ENCODE peak calls at places on chromosomes 13 and 19, in seven cellular contexts. B is neural progenitor cell, Q is hepatocyte, R is MM.1S, W is PC-3, X is HCT116, Z is OCI-LY7. M is an unnamed sample.

GRCh38 chr19:10911579-10912363 is 16.7 kb downstream of the YIPF2 start:
- DNase-seq in Q (peak; percentile 2), R (no peak), B (no peak), X (no peak), Z (no peak), W (no peak), M (no peak)

GRCh38 chr13:99600318-99600717 is 99.0 kb downstream of the TM9SF2 start:
- DNase-seq in W (no peak), Q (no peak), R (no peak), Z (peak; percentile 43), B (peak; percentile 66), X (no peak), M (no peak)

GRCh38 chr19:33390120-33390907 is 16.8 kb downstream of the CEBPG start:
- DNase-seq in Z (no peak), B (no peak), W (no peak), X (no peak), R (no peak), Q (no peak), M (no peak)

GRCh38 chr13:23822252-23822824 is 66.9 kb downstream of the MIPEP start:
- DNase-seq in X (no peak), R (no peak), W (no peak), Q (no peak), Z (no peak), B (no peak), M (no peak)

GRCh38 chr13:73212482-73212881 is 153.7 kb downstream of the KLF5 start:
- DNase-seq in Z (no peak), B (no peak), W (no peak), X (no peak), Q (no peak), R (no peak), M (no peak)

GRCh38 chr13:76225815-76226489 is 589.8 kb downstream of the LMO7 start:
- DNase-seq in Q (peak; percentile 9), X (no peak), Z (no peak), B (peak; percentile 55), W (no peak), R (no peak), M (no peak)

GRCh38 chr13:96817336-96817941 is 176.8 kb downstream of the OXGR1 start:
- DNase-seq in Q (peak; percentile 30), Z (peak; percentile 3), X (peak; percentile 37), R (peak; percentile 52), B (peak; percentile 55), W (peak; percentile 50), M (peak; percentile 42)

GRCh38 chr13:42707003-42707402 is 74.4 kb upstream of the FAM216B start:
- DNase-seq in Z (no peak), R (no peak), B (no peak), X (no peak), W (no peak), Q (no peak), M (peak; percentile 45)

GRCh38 chr13:73040968-73041580 is 17.7 kb upstream of the KLF5 start:
- DNase-seq in Q (peak; percentile 54), R (no peak), W (peak; percentile 45), X (no peak), Z (no peak), B (no peak), M (no peak)

GRCh38 chr13:66468656-66469055 is 761.5 kb downstream of the PCDH9 start:
- DNase-seq in Q (no peak), W (no peak), Z (no peak), X (no peak), R (no peak), B (no peak), M (no peak)

GRCh38 chr13:40153516-40153915 is 498.1 kb downstream of the COG6 start:
- DNase-seq in B (no peak), W (no peak), Z (no peak), R (no peak), Q (no peak), X (no peak), M (no peak)

GRCh38 chr19:56856822-56857221 is 16.3 kb upstream of the PEG3 start:
- DNase-seq in X (no peak), R (no peak), Q (no peak), B (no peak), Z (no peak), W (no peak), M (no peak)

GRCh38 chr19:39408392-39409206 is 2.0 kb downstream of the ZFP36 start:
- DNase-seq in R (peak; percentile 40), Q (peak; percentile 66), W (peak; percentile 58), B (peak; percentile 26), Z (no peak), X (peak; percentile 68), M (peak; percentile 68)

GRCh38 chr19:54294539-54294938 is 13.6 kb upstream of the LILRB2 start:
- DNase-seq in R (no peak), B (no peak), Q (no peak), Z (no peak), W (no peak), X (no peak), M (no peak)

GRCh38 chr19:35177377-35178274 is 23.1 kb downstream of the FXYD5 start:
- DNase-seq in B (no peak), W (no peak), Z (no peak), R (no peak), Q (no peak), X (no peak), M (no peak)

GRCh38 chr19:518292-519231 is 11.3 kb downstream of the TPGS1 start:
- DNase-seq in B (peak; percentile 76), R (no peak), Z (no peak), W (no peak), X (no peak), Q (peak; percentile 92), M (no peak)

GRCh38 chr19:623974-624373 is 9.4 kb downstream of the POLRMT start:
- DNase-seq in X (no peak), Z (no peak), W (no peak), Q (no peak), B (peak; percentile 29), R (no peak), M (no peak)

GRCh38 chr13:114067381-114067885 is 65.0 kb downstream of the RASA3 start:
- DNase-seq in W (peak; percentile 43), X (no peak), B (no peak), Q (no peak), Z (peak; percentile 22), R (peak; percentile 95), M (peak; percentile 85)

GRCh38 chr19:634975-635652 is 1.8 kb upstream of the POLRMT start:
- DNase-seq in B (no peak), X (no peak), Q (no peak), R (no peak), W (no peak), Z (no peak), M (no peak)

GRCh38 chr13:46629811-46630413 is 76.9 kb downstream of the LRCH1 start:
- DNase-seq in Q (no peak), X (no peak), R (no peak), W (no peak), Z (no peak), B (no peak), M (no peak)

GRCh38 chr19:41958367-41959055 is 610 bp downstream of the RABAC1 start:
- DNase-seq in Z (peak; percentile 81), B (peak; percentile 94), Q (peak; percentile 95), R (peak; percentile 82), X (peak; percentile 40), W (peak; percentile 60), M (peak; percentile 92)

GRCh38 chr13:37492061-37492460 is 106.5 kb downstream of the POSTN start:
- DNase-seq in W (no peak), X (no peak), Q (no peak), B (no peak), R (no peak), Z (no peak), M (peak; percentile 53)

GRCh38 chr13:69857188-69857821 is 250.3 kb upstream of the ATXN8OS start:
- DNase-seq in B (peak; percentile 75), Q (peak; percentile 83), Z (peak; percentile 63), X (peak; percentile 45), R (peak; percentile 40), W (peak; percentile 66), M (peak; percentile 50)

GRCh38 chr13:90238433-90238832 is 1109.1 kb upstream of the MIR17HG start:
- DNase-seq in X (no peak), B (peak; percentile 10), Q (no peak), W (peak; percentile 66), Z (no peak), R (no peak), M (no peak)

GRCh38 chr19:51572415-51572814 is 1.3 kb downstream of the ZNF175 start:
- DNase-seq in B (no peak), Z (no peak), W (peak; percentile 61), Q (no peak), R (no peak), X (no peak), M (peak; percentile 35)
- H3K9me3 ChIP-seq in B (no peaks in the 10 kb centered on the region), Z (no peaks in the 10 kb centered on the region), W (no peaks in the 10 kb centered on the region), Q (no peaks in the 10 kb centered on the region), R (no peaks in the 10 kb centered on the region), X (no peaks in the 10 kb centered on the region), M (no peaks in the 10 kb centered on the region)

DNA sequence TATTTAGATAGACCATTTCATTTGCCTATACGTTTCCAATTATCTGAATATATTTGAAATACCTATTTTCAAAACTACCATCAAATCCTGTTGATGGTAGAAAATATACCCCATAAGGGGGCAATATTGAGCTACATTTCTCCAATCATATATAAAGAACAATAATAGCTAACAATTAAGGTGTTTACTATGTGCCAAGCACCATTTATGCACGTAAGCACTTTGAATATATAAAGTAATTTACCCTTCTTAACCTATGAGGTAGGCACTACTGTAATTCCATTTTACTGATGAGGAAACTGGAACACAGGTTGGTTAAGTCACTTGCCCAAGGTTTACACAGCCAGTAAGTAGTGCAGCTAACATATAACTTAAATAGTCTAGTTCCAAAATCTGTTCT is 79.2 kb downstream of the UBL3 start:
- DNase-seq in R (peak; percentile 22), X (peak; percentile 37), B (peak; percentile 25), Q (peak; percentile 25), Z (peak; percentile 41), W (peak; percentile 70), M (peak; percentile 48)
- TF ChIP-seq EZH2phosphoT487 in R (no peak), X (no peak), B (no peak), Q (no peak), Z (no peak), W (no peak), M (no peak)

GRCh38 chr19:37304190-37304883 is 66.6 kb upstream of the ZNF527 start:
- DNase-seq in Z (no peak), W (no peak), B (peak; percentile 64), Q (peak; percentile 41), R (no peak), X (no peak), M (no peak)
- H3K4me3 ChIP-seq in Z (no peak overlapping the region), W (no peak overlapping the region), B (peak overlapping the region; percentile 48), Q (peak overlapping the region; percentile 13), R (no peak overlapping the region), X (no peak overlapping the region), M (no peak overlapping the region)

DNA sequence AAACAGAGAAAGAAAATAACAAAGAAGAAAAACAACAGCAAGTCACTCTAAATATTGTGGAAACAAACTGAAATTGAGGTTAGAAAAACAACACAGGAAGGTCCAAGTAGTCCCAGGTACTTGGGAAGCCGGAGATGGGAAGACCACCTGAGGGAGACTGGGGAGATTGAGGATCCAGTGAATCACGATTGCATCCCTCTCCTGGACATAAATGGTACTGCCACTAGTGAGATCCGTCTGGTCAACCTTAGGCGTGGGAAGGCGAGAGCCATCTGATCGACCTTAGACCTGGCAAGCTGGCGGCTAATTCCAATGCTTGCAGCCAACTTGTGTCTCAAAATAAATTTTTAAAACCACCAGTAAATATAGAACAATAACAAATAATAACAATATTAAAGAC is 81.9 kb downstream of the ZNF726 start:
- DNase-seq in Z (peak; percentile 45), B (peak; percentile 23), Q (no peak), X (peak; percentile 3), R (no peak), W (peak; percentile 20), M (peak; percentile 14)
- H3K9me3 ChIP-seq in Z (peaks cover 8% of the 10 kb centered on the region), B (peaks cover 17% of the 10 kb centered on the region), Q (no peaks in the 10 kb centered on the region), X (peaks cover 34% of the 10 kb centered on the region), R (no peaks in the 10 kb centered on the region), W (peaks cover 28% of the 10 kb centered on the region), M (no peaks in the 10 kb centered on the region)